ENCODE peak calls at places on chromosomes 2 and 18, in seven cellular contexts. G is IMR-90, I is neuronal stem cell, R is H1, V is mesendoderm, C is H9, B is trophoblast cell. N is an unnamed sample.

GRCh38 chr2:38602136-38602731 is 494 bp downstream of the HNRNPLL start:
- DNase-seq in G (no peak), I (peak; percentile 48), R (no peak), V (peak; percentile 54), C (peak; percentile 48), B (peak; percentile 11), N (no peak)

GRCh38 chr2:39568561-39569006 is 97.1 kb upstream of the TMEM178A start:
- DNase-seq in G (peak; percentile 84), I (no peak), R (no peak), V (no peak), C (no peak), B (peak; percentile 24), N (peak; percentile 76)

GRCh38 chr18:63676526-63676925 is 14.8 kb upstream of the SERPINB3 start:
- DNase-seq in G (no peak), I (peak; percentile 20), R (no peak), V (peak; percentile 71), C (peak; percentile 59), B (peak; percentile 43), N (no peak)

GRCh38 chr2:28134857-28135256 is 244.3 kb downstream of the BABAM2 start:
- DNase-seq in G (no peak), I (no peak), R (no peak), V (no peak), C (no peak), B (no peak), N (no peak)

GRCh38 chr18:61955644-61956043 is 62.8 kb upstream of the RNF152 start:
- DNase-seq in G (no peak), I (no peak), R (no peak), V (no peak), C (no peak), B (no peak), N (no peak)

GRCh38 chr2:54459037-54459441 is 2.9 kb downstream of the SPTBN1 start:
- DNase-seq in G (peak; percentile 65), I (no peak), R (no peak), V (no peak), C (no peak), B (no peak), N (peak; percentile 73)

GRCh38 chr2:70367722-70368323 is 66.0 kb upstream of the FAM136A start:
- DNase-seq in G (peak; percentile 14), I (peak; percentile 15), R (no peak), V (peak; percentile 91), C (peak; percentile 76), B (no peak), N (peak; percentile 24)

GRCh38 chr2:29015701-29016470 is 34.8 kb downstream of the TOGARAM2 start:
- DNase-seq in G (no peak), I (no peak), R (no peak), V (no peak), C (no peak), B (no peak), N (no peak)

GRCh38 chr2:177165731-177166711 is 46.6 kb upstream of the HNRNPA3 start:
- DNase-seq in G (peak; percentile 40), I (no peak), R (no peak), V (peak; percentile 32), C (no peak), B (no peak), N (peak; percentile 47)

GRCh38 chr2:117942958-117943672 is 70.8 kb downstream of the CCDC93 start:
- DNase-seq in G (peak; percentile 79), I (no peak), R (no peak), V (no peak), C (no peak), B (no peak), N (no peak)

GRCh38 chr2:120809576-120810440 is 74.1 kb downstream of the GLI2 start:
- DNase-seq in G (peak; percentile 38), I (no peak), R (no peak), V (no peak), C (no peak), B (no peak), N (peak; percentile 66)

GRCh38 chr18:48902023-48902855 is 48.5 kb downstream of the SMAD7 start:
- DNase-seq in G (peak; percentile 91), I (no peak), R (no peak), V (no peak), C (peak; percentile 20), B (peak; percentile 80), N (peak; percentile 84)

GRCh38 chr2:162297925-162298552 is 20.4 kb downstream of the IFIH1 start:
- DNase-seq in G (peak; percentile 81), I (peak; percentile 76), R (no peak), V (peak; percentile 76), C (no peak), B (peak; percentile 64), N (peak; percentile 81)

GRCh38 chr18:13614701-13615288 is 111.6 kb downstream of the FAM210A start:
- DNase-seq in G (no peak), I (no peak), R (no peak), V (no peak), C (no peak), B (no peak), N (no peak)

GRCh38 chr2:99032786-99033185 is 96.8 kb upstream of the CRACDL start:
- DNase-seq in G (no peak), I (no peak), R (no peak), V (peak; percentile 1), C (no peak), B (no peak), N (no peak)

GRCh38 chr2:185219981-185220380 is 518.6 kb upstream of the FSIP2 start:
- DNase-seq in G (no peak), I (no peak), R (no peak), V (peak; percentile 20), C (no peak), B (peak; percentile 63), N (peak; percentile 19)

GRCh38 chr2:236209535-236209934 is 41.3 kb upstream of the GBX2 start:
- DNase-seq in G (no peak), I (no peak), R (no peak), V (peak; percentile 97), C (peak; percentile 49), B (no peak), N (no peak)

GRCh38 chr2:86225581-86225980 is 26.3 kb downstream of the MRPL35 start:
- DNase-seq in G (no peak), I (no peak), R (no peak), V (no peak), C (no peak), B (no peak), N (no peak)

GRCh38 chr2:20343128-20343527 is 7.5 kb downstream of the PUM2 start:
- DNase-seq in G (peak; percentile 42), I (no peak), R (no peak), V (peak; percentile 41), C (no peak), B (no peak), N (peak; percentile 67)

GRCh38 chr2:157158111-157158510 is 99.4 kb upstream of the GALNT5 start:
- DNase-seq in G (peak; percentile 82), I (no peak), R (no peak), V (no peak), C (no peak), B (no peak), N (peak; percentile 51)

GRCh38 chr2:8170954-8171353 is 510.9 kb upstream of the ID2 start:
- DNase-seq in G (no peak), I (no peak), R (no peak), V (no peak), C (no peak), B (no peak), N (no peak)

GRCh38 chr2:11786191-11786590 is 39.8 kb downstream of the LPIN1 start:
- DNase-seq in G (no peak), I (no peak), R (no peak), V (no peak), C (no peak), B (no peak), N (no peak)

GRCh38 chr2:46988230-46988629 is 72.6 kb upstream of the MCFD2 start:
- DNase-seq in G (no peak), I (no peak), R (no peak), V (no peak), C (no peak), B (no peak), N (no peak)

GRCh38 chr2:150729495-150729955 is 242.1 kb upstream of the RND3 start:
- DNase-seq in G (peak; percentile 47), I (no peak), R (no peak), V (no peak), C (no peak), B (no peak), N (no peak)

GRCh38 chr2:212360068-212360460 is 178.5 kb downstream of the ERBB4 start:
- DNase-seq in G (no peak), I (no peak), R (no peak), V (peak; percentile 13), C (no peak), B (no peak), N (no peak)

GRCh38 chr18:77141401-77142118 is 9.0 kb upstream of the MBP start:
- DNase-seq in G (no peak), I (no peak), R (no peak), V (no peak), C (no peak), B (no peak), N (no peak)

GRCh38 chr2:170475878-170476277 is 239.3 kb upstream of the SP5 start:
- DNase-seq in G (no peak), I (no peak), R (no peak), V (peak; percentile 64), C (no peak), B (no peak), N (no peak)

DNA sequence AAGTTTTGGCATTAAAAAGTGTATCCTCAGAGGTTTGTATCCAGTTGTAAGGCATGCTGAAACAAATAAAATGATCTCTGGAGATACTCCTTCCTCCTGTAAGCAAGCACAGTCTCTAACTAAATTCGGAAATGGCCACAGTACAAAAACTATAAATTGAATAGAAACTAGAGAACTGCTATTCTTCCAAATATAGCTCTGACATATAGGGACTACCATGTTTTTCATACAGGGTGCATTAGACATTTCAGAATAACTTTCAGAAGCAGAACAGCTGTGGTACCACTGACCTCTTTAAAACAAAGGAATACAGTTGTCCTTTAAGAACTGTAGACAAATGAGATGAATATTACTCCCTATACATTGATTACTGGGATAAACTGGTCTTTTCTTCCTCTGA is 568.5 kb downstream of the ARHGAP15 start:
- DNase-seq in G (no peak), I (no peak), R (no peak), V (no peak), C (no peak), B (no peak), N (no peak)
- H3K27me3 ChIP-seq in G (peaks cover 1% of the 10 kb centered on the region), I (no peaks in the 10 kb centered on the region), R (no peaks in the 10 kb centered on the region), V (no peaks in the 10 kb centered on the region), C (no peaks in the 10 kb centered on the region), B (no peaks in the 10 kb centered on the region), N (no peaks in the 10 kb centered on the region)

GRCh38 chr2:196160966-196161365 is 10.4 kb downstream of the STK17B start:
- DNase-seq in G (no peak), I (no peak), R (no peak), V (no peak), C (no peak), B (no peak), N (no peak)
- H4K8ac ChIP-seq in G (no peak overlapping the region), I (no peak overlapping the region), R (no peak overlapping the region), V (no peak overlapping the region), C (no peak overlapping the region), B (no peak overlapping the region), N (no peak overlapping the region)

DNA sequence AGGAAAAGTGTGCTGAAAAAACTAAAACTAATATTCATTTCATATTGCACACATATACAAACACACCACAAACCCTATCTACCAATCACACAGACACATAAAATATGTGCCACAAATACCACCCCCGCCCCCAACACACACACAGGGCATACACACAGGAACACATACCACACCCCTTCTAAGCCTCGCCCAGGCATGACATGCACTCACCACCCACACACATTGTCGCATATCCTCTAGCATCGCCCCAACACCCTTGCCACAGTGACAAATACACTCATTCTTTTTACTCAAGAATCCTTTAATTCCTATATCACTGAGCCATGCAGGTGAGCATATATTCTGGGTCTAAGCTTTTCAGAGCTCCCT is 24.6 kb upstream of the LCLAT1 start:
- DNase-seq in G (peak; percentile 42), I (no peak), R (no peak), V (peak; percentile 34), C (no peak), B (no peak), N (peak; percentile 58)
- H3K27ac ChIP-seq in G (peak overlapping the region; percentile 87), I (no peak overlapping the region), R (no peak overlapping the region), V (no peak overlapping the region), C (no peak overlapping the region), B (peak overlapping the region; percentile 92), N (no peak overlapping the region)

GRCh38 chr2:15776629-15776919 is 163.8 kb upstream of the MYCN start:
- DNase-seq in G (no peak), I (no peak), R (no peak), V (no peak), C (no peak), B (no peak), N (no peak)
- H3K27me3 ChIP-seq in G (no peaks in the 10 kb centered on the region), I (no peaks in the 10 kb centered on the region), R (no peaks in the 10 kb centered on the region), V (no peaks in the 10 kb centered on the region), C (no peaks in the 10 kb centered on the region), B (no peaks in the 10 kb centered on the region), N (peaks cover 7% of the 10 kb centered on the region)

N was measured in mesenchymal stem cell.